ENCODE peak calls at places on chromosomes 1 and 21, in seven cellular contexts. X is activated T-cell treated with anti-CD3 and anti-CD28 coated beads for 1 hour; N is M059J; Q is HT1080; T is AML-193; Y is stimulated activated CD4-positive, alpha-beta T cell treated with anti-CD3 and anti-CD28 coated beads, Interleukin-15, amount 100 ng/mL, for 24 hours; S is uterus. J is an unnamed sample.

GRCh38 chr1:43545686-43546387 is 15.2 kb downstream of the PTPRF start:
- DNase-seq in X (no peak), N (peak; percentile 18), Q (no peak), T (no peak), Y (peak; percentile 37), S (peak; percentile 52), J (no peak)

GRCh38 chr1:67429528-67430357 is 459 bp downstream of the SERBP1 start:
- DNase-seq in X (no peak), N (peak; percentile 52), Q (peak; percentile 30), T (no peak), Y (peak; percentile 53), S (peak; percentile 26), J (peak; percentile 2)

GRCh38 chr1:169031566-169032224 is 74.8 kb upstream of the ATP1B1 start:
- DNase-seq in X (no peak), N (peak; percentile 22), Q (no peak), T (no peak), Y (no peak), S (peak; percentile 77), J (no peak)

GRCh38 chr1:222844108-222844779 is 29.4 kb downstream of the DISP1 start:
- DNase-seq in X (no peak), N (no peak), Q (no peak), T (no peak), Y (no peak), S (no peak), J (no peak)

GRCh38 chr1:110874303-110875215 is 1.6 kb downstream of the CD53 start:
- DNase-seq in X (no peak), N (no peak), Q (no peak), T (peak; percentile 65), Y (no peak), S (no peak), J (no peak)

GRCh38 chr21:16353764-16354163 is 624.0 kb downstream of the USP25 start:
- DNase-seq in X (no peak), N (no peak), Q (peak; percentile 34), T (no peak), Y (no peak), S (peak; percentile 35), J (peak; percentile 4)

GRCh38 chr1:45205000-45205909 is 1.1 kb downstream of the ZSWIM5 start:
- DNase-seq in X (no peak), N (peak; percentile 40), Q (no peak), T (no peak), Y (peak; percentile 36), S (peak; percentile 28), J (no peak)

GRCh38 chr1:39701092-39701460 is 9.8 kb upstream of the HPCAL4 start:
- DNase-seq in X (no peak), N (peak; percentile 61), Q (peak; percentile 27), T (no peak), Y (no peak), S (no peak), J (no peak)

GRCh38 chr1:151944110-151944858 is 35.0 kb upstream of the THEM4 start:
- DNase-seq in X (no peak), N (peak; percentile 18), Q (no peak), T (no peak), Y (no peak), S (no peak), J (no peak)

GRCh38 chr1:68174173-68175113 is 57.9 kb downstream of the WLS start:
- DNase-seq in X (no peak), N (peak; percentile 98), Q (peak; percentile 88), T (no peak), Y (no peak), S (peak; percentile 69), J (peak; percentile 90)

GRCh38 chr1:203282720-203283542 is 22.4 kb upstream of the BTG2 start:
- DNase-seq in X (no peak), N (no peak), Q (no peak), T (no peak), Y (no peak), S (peak; percentile 15), J (no peak)